ENCODE peak calls at places on chromosomes 12 and 14, in ten cellular contexts. J, E, M, T, U, G, X, L, B and K are unnamed samples.

GRCh38 chr14:22097072-22097471 is 423.5 kb upstream of the OR4E1 start:
- DNase-seq in J (no peak), U (no peak), G (no peak), T (no peak), X (no peak), M (no peak), L (no peak), E (no peak), B (no peak), K (no peak)

GRCh38 chr12:59874781-59875180 is 279.0 kb downstream of the SLC16A7 start:
- DNase-seq in T (no peak), X (no peak), M (no peak), G (no peak), U (no peak), B (no peak), L (no peak), J (no peak), E (no peak), K (no peak)

GRCh38 chr14:77184396-77185092 is 2.9 kb downstream of the TMEM63C start:
- DNase-seq in B (no peak), E (no peak), G (no peak), U (no peak), T (no peak), J (no peak), X (peak; percentile 47), M (no peak), L (no peak), K (no peak)

GRCh38 chr12:24109381-24110039 is 160.0 kb upstream of the SOX5 start:
- DNase-seq in T (no peak), E (peak; percentile 35), M (no peak), L (no peak), X (peak; percentile 22), U (no peak), B (no peak), J (peak; percentile 40), G (peak; percentile 47), K (no peak)

GRCh38 chr12:57993030-57993429 is 51.7 kb downstream of the ATP23 start:
- DNase-seq in M (no peak), E (peak; percentile 9), X (no peak), J (no peak), B (no peak), G (no peak), L (no peak), U (no peak), T (no peak), K (no peak)

GRCh38 chr14:60051690-60052324 is 39.9 kb upstream of the PCNX4 start:
- DNase-seq in M (no peak), J (no peak), B (no peak), X (no peak), U (no peak), L (peak; percentile 42), T (no peak), E (peak; percentile 48), G (no peak), K (no peak)

GRCh38 chr12:10031771-10032175 is 1.3 kb downstream of the CLEC9A start:
- DNase-seq in U (no peak), L (no peak), M (no peak), X (no peak), B (no peak), T (no peak), G (no peak), E (peak; percentile 64), J (no peak), K (no peak)

GRCh38 chr12:77218278-77218677 is 152.9 kb upstream of the E2F7 start:
- DNase-seq in U (no peak), X (no peak), M (no peak), G (no peak), T (no peak), E (no peak), L (no peak), B (no peak), J (no peak), K (no peak)

GRCh38 chr12:93126069-93126474 is 197.0 kb upstream of the EEA1 start:
- DNase-seq in T (no peak), U (no peak), X (no peak), M (no peak), G (no peak), J (no peak), E (no peak), L (no peak), B (no peak), K (no peak)

GRCh38 chr12:111745201-111745600 is 21.5 kb upstream of the ALDH2 start:
- DNase-seq in U (no peak), B (no peak), T (no peak), E (no peak), G (no peak), L (no peak), M (no peak), J (no peak), X (no peak), K (no peak)

GRCh38 chr12:6605425-6606330 is 1.5 kb downstream of the CHD4 start:
- DNase-seq in M (no peak), T (no peak), J (no peak), G (peak; percentile 51), E (peak; percentile 35), U (no peak), L (peak; percentile 77), B (no peak), X (no peak), K (no peak)

GRCh38 chr12:11839093-11839641 is 189.7 kb downstream of the ETV6 start:
- DNase-seq in M (no peak), J (peak; percentile 67), L (no peak), X (no peak), T (no peak), U (no peak), G (no peak), E (peak; percentile 83), B (no peak), K (no peak)

GRCh38 chr12:3217683-3218079 is 140.5 kb downstream of the TSPAN9 start:
- DNase-seq in T (no peak), E (no peak), B (no peak), X (no peak), U (no peak), G (no peak), L (no peak), M (no peak), J (no peak), K (no peak)

GRCh38 chr14:64815257-64815656 is 64.5 kb downstream of the SPTB start:
- DNase-seq in M (no peak), J (no peak), B (peak; percentile 55), T (no peak), U (no peak), E (no peak), G (no peak), L (no peak), X (no peak), K (no peak)

GRCh38 chr12:108752387-108752786 is 21.1 kb upstream of the CORO1C start:
- DNase-seq in G (no peak), X (no peak), L (no peak), E (peak; percentile 72), B (no peak), J (no peak), M (no peak), T (no peak), U (no peak), K (no peak)

GRCh38 chr14:56044196-56044595 is 74.0 kb upstream of the PELI2 start:
- DNase-seq in B (no peak), T (no peak), G (no peak), X (no peak), J (no peak), L (no peak), E (no peak), M (no peak), U (no peak), K (no peak)

GRCh38 chr12:105330283-105330937 is at the start of gene C12orf75:
- DNase-seq in E (peak; percentile 60), B (peak; percentile 90), L (peak; percentile 64), X (peak; percentile 93), U (peak; percentile 55), G (peak; percentile 93), M (peak; percentile 63), T (peak; percentile 68), J (peak; percentile 91), K (peak; percentile 73)

GRCh38 chr14:101561145-101561896 is at the start of gene DIO3:
- DNase-seq in J (no peak), B (no peak), L (no peak), E (peak; percentile 7), U (no peak), M (no peak), T (no peak), X (no peak), G (peak; percentile 96), K (no peak)

GRCh38 chr14:24802236-24802635 is 168.2 kb upstream of the GZMB start:
- DNase-seq in G (peak; percentile 10), J (no peak), T (no peak), U (no peak), X (no peak), E (no peak), L (no peak), B (no peak), M (no peak), K (no peak)

GRCh38 chr12:68042212-68042699 is 53.0 kb downstream of the IFNG-AS1 start:
- DNase-seq in T (no peak), U (no peak), J (no peak), B (no peak), X (no peak), M (no peak), E (peak; percentile 2), L (no peak), G (no peak), K (no peak)

GRCh38 chr14:70809238-70810214 is at the start of gene MAP3K9:
- DNase-seq in B (peak; percentile 89), X (peak; percentile 99), G (peak; percentile 99), U (peak; percentile 95), M (peak; percentile 81), L (peak; percentile 79), J (peak; percentile 91), T (peak; percentile 85), E (peak; percentile 44), K (peak; percentile 77)

GRCh38 chr14:71319646-71320045 is 412.4 kb downstream of the PCNX1 start:
- DNase-seq in M (no peak), X (peak; percentile 38), B (no peak), L (no peak), G (peak; percentile 35), J (no peak), E (peak; percentile 48), T (no peak), U (no peak), K (no peak)

GRCh38 chr12:14880890-14881453 is 4.7 kb downstream of the MGP start:
- DNase-seq in U (no peak), J (no peak), X (no peak), L (peak; percentile 32), T (no peak), G (no peak), M (no peak), E (peak; percentile 29), B (no peak), K (no peak)